ENCODE peak calls at places on chromosomes 7 and 10, in four cellular contexts. One of them, this sample, is unnamed. For H3K36me3 and H3K4me1, the result is how much of the 10 kb centered on the place peaks cover.

GRCh38 chr7:74231232-74231590 is 21.4 kb downstream of the LAT2 start:
- DNase-seq in esophagus muscularis mucosa: no peak
- DNase-seq in Peyer's patch: peak
- DNase-seq in pancreas: no peak
- DNase-seq in this sample: no peak

GRCh38 chr7:43785425-43785824 is 26.9 kb downstream of the BLVRA start:
- DNase-seq in esophagus muscularis mucosa: no peak
- DNase-seq in Peyer's patch: no peak
- DNase-seq in pancreas: peak
- DNase-seq in this sample: no peak

GRCh38 chr10:76779163-76779820 is 858.3 kb downstream of the KCNMA1 start:
- DNase-seq in esophagus muscularis mucosa: no peak
- DNase-seq in Peyer's patch: no peak
- DNase-seq in pancreas: no peak
- DNase-seq in this sample: no peak

GRCh38 chr7:144975882-144976281 is 140.0 kb upstream of the TPK1 start:
- DNase-seq in esophagus muscularis mucosa: no peak
- DNase-seq in Peyer's patch: no peak
- DNase-seq in pancreas: no peak
- DNase-seq in this sample: no peak

GRCh38 chr10:47371629-47372485 is 12.2 kb downstream of the ZNF488 start:
- DNase-seq in esophagus muscularis mucosa: no peak
- DNase-seq in Peyer's patch: no peak
- DNase-seq in pancreas: peak
- DNase-seq in this sample: no peak

GRCh38 chr7:29194594-29195417 is at the start of gene CHN2:
- DNase-seq in esophagus muscularis mucosa: no peak
- DNase-seq in Peyer's patch: peak
- DNase-seq in pancreas: peak
- DNase-seq in this sample: peak

GRCh38 chr10:126463306-126463705 is 75.0 kb upstream of the ADAM12 start:
- DNase-seq in esophagus muscularis mucosa: no peak
- DNase-seq in Peyer's patch: no peak
- DNase-seq in pancreas: no peak
- DNase-seq in this sample: no peak

GRCh38 chr10:8874972-8875371 is 820.5 kb downstream of the GATA3 start:
- DNase-seq in esophagus muscularis mucosa: no peak
- DNase-seq in Peyer's patch: no peak
- DNase-seq in pancreas: no peak
- DNase-seq in this sample: no peak

GRCh38 chr7:154096-154835 is 38.1 kb upstream of the FAM20C start:
- DNase-seq in esophagus muscularis mucosa: no peak
- DNase-seq in Peyer's patch: no peak
- DNase-seq in pancreas: no peak
- DNase-seq in this sample: no peak

GRCh38 chr7:42494722-42495121 is 257.7 kb upstream of the GLI3 start:
- DNase-seq in esophagus muscularis mucosa: peak
- DNase-seq in Peyer's patch: no peak
- DNase-seq in pancreas: no peak
- DNase-seq in this sample: peak

GRCh38 chr10:48526371-48526821 is 78.5 kb downstream of the ARHGAP22 start:
- DNase-seq in esophagus muscularis mucosa: no peak
- DNase-seq in Peyer's patch: no peak
- DNase-seq in pancreas: no peak
- DNase-seq in this sample: no peak

GRCh38 chr7:17965600-17965999 is 25.3 kb upstream of the SNX13 start:
- DNase-seq in esophagus muscularis mucosa: no peak
- DNase-seq in Peyer's patch: no peak
- DNase-seq in pancreas: no peak
- DNase-seq in this sample: no peak

GRCh38 chr7:36985866-36986402 is 261.6 kb upstream of the AOAH start:
- DNase-seq in esophagus muscularis mucosa: no peak
- DNase-seq in Peyer's patch: no peak
- DNase-seq in pancreas: no peak
- DNase-seq in this sample: no peak

GRCh38 chr10:51007781-51008180 is 66.5 kb upstream of the PRKG1 start:
- DNase-seq in esophagus muscularis mucosa: no peak
- DNase-seq in Peyer's patch: no peak
- DNase-seq in pancreas: no peak
- DNase-seq in this sample: no peak

GRCh38 chr10:72659694-72660093 is 32.2 kb upstream of the MCU start:
- DNase-seq in esophagus muscularis mucosa: no peak
- DNase-seq in Peyer's patch: no peak
- DNase-seq in pancreas: no peak
- DNase-seq in this sample: no peak

GRCh38 chr7:66800591-66800990 is 60.1 kb downstream of the RABGEF1 start:
- DNase-seq in esophagus muscularis mucosa: no peak
- DNase-seq in Peyer's patch: no peak
- DNase-seq in pancreas: no peak
- DNase-seq in this sample: no peak

GRCh38 chr7:130380121-130380860 is at the start of gene CPA1:
- DNase-seq in esophagus muscularis mucosa: no peak
- DNase-seq in Peyer's patch: no peak
- DNase-seq in pancreas: peak
- DNase-seq in this sample: no peak

GRCh38 chr7:38744746-38745145 is 113.6 kb upstream of the AMPH start:
- DNase-seq in esophagus muscularis mucosa: no peak
- DNase-seq in Peyer's patch: no peak
- DNase-seq in pancreas: no peak
- DNase-seq in this sample: no peak

GRCh38 chr10:86758231-86759072 is 2.0 kb downstream of the BMPR1A start:
- DNase-seq in esophagus muscularis mucosa: no peak
- DNase-seq in Peyer's patch: no peak
- DNase-seq in pancreas: no peak
- DNase-seq in this sample: no peak

GRCh38 chr7:131544449-131545425 is 11.7 kb downstream of the PODXL start:
- DNase-seq in esophagus muscularis mucosa: no peak
- DNase-seq in Peyer's patch: no peak
- DNase-seq in pancreas: no peak
- DNase-seq in this sample: no peak

GRCh38 chr10:31630866-31631567 is 297.6 kb downstream of the ARHGAP12 start:
- DNase-seq in esophagus muscularis mucosa: no peak
- DNase-seq in Peyer's patch: no peak
- DNase-seq in pancreas: no peak
- DNase-seq in this sample: no peak

GRCh38 chr7:139992353-139993054 is 70.2 kb downstream of the PARP12 start:
- DNase-seq in esophagus muscularis mucosa: no peak
- DNase-seq in Peyer's patch: no peak
- DNase-seq in pancreas: no peak
- DNase-seq in this sample: no peak
- H3K27ac ChIP-seq in esophagus muscularis mucosa: no peak
- H3K27ac ChIP-seq in Peyer's patch: no peak
- H3K27ac ChIP-seq in pancreas: no peak
- H3K27ac ChIP-seq in this sample: no peak

GRCh38 chr7:45066409-45066808 is 22.4 kb downstream of the NACAD start:
- DNase-seq in esophagus muscularis mucosa: no peak
- DNase-seq in Peyer's patch: no peak
- DNase-seq in pancreas: no peak
- DNase-seq in this sample: no peak

GRCh38 chr7:45061352-45061751 is 27.4 kb downstream of the NACAD start:
- DNase-seq in esophagus muscularis mucosa: no peak
- DNase-seq in Peyer's patch: no peak
- DNase-seq in pancreas: no peak
- DNase-seq in this sample: no peak

GRCh38 chr7:45061807-45062206 is 27.0 kb downstream of the NACAD start:
- DNase-seq in esophagus muscularis mucosa: no peak
- DNase-seq in Peyer's patch: no peak
- DNase-seq in pancreas: no peak
- DNase-seq in this sample: no peak

GRCh38 chr7:45065031-45065995 is 23.5 kb downstream of the NACAD start:
- DNase-seq in esophagus muscularis mucosa: no peak
- DNase-seq in Peyer's patch: no peak
- DNase-seq in pancreas: peak
- DNase-seq in this sample: no peak

DNA sequence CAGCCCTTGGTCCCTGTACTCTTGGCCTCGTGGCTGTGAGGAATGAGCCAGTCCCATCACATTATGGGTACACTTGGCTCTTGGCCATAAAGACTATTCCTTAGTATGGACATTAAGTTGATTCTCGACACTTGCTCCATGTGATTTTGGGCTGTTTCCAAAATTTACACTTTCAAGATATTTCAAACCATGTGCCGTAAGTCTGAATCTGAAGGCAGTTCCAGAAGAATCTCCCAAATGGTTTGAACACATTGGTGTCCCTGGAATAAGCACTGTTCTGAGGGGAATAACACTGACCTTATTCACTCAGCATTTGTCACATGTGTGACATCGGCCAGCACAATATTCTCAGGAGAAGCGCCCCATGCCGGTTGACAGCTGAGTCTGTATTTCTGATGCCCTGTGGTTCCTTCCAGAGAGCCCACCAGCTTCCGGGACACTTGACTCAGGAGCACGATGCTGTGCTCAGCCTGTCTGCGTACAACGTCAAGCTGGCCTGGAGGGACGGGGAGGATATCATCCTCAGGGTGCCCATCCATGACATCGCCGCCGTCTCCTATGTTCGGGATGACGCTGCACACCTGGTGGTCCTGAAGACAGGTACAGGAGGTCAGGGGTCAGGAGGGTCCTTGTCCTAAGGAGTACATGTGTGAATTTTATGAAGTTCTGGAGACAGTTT is 24.6 kb downstream of the NACAD start:
- DNase-seq in esophagus muscularis mucosa: no peak
- DNase-seq in Peyer's patch: no peak
- DNase-seq in pancreas: no peak
- DNase-seq in this sample: no peak
- H3K36me3 ChIP-seq in esophagus muscularis mucosa: half or more
- H3K36me3 ChIP-seq in Peyer's patch: half or more
- H3K36me3 ChIP-seq in pancreas: under half
- H3K36me3 ChIP-seq in this sample: under half

GRCh38 chr10:368579-369255 is 233.5 kb downstream of the ZMYND11 start:
- DNase-seq in esophagus muscularis mucosa: no peak
- DNase-seq in Peyer's patch: no peak
- DNase-seq in pancreas: no peak
- DNase-seq in this sample: no peak
- H3K4me1 ChIP-seq in esophagus muscularis mucosa: under half
- H3K4me1 ChIP-seq in Peyer's patch: under half
- H3K4me1 ChIP-seq in pancreas: under half
- H3K4me1 ChIP-seq in this sample: under half

DNA sequence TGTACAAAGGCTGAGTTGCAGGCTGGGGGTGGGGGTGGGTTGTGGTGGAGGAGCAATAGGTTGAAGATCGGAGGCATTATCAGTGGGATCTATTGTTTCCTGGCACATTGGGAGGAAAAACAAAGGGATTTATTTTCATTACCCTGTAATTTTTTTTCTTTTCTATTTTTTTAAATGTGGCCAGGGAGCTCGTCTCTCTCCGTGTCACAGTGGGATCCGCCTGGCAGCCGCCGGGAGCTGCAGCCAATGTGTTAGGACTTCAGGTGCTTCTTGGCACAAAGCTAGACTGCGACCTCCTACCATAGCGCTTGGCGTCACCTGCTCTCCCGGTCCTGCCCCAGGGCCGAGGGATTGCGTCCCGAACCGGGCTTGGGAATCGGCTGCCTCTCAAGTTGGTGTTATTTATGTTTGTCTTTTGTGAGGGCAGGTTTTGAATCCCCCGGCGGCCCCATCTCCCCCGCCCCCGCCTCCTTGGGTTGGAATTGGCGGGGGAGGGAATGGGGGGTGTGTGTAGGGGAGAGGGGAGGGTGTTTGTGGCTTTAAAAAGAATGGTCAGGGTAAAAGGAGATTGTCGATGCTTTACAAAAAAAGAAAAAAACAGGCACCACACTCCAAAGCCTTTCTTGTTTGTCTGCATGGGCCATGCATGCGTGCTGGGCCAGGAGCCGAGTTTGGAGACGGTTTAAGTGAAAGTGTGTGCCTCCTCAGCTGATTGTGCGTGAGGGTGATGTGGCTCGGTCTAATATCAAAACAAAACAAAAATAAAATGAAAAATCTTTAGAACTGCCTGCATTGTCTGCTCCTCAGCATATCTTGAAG is 1.0 kb downstream of the PPP1R9A start:
- DNase-seq in esophagus muscularis mucosa: no peak
- DNase-seq in Peyer's patch: no peak
- DNase-seq in pancreas: peak
- DNase-seq in this sample: peak
- H3K27ac ChIP-seq in esophagus muscularis mucosa: peak
- H3K27ac ChIP-seq in Peyer's patch: peak
- H3K27ac ChIP-seq in pancreas: peak
- H3K27ac ChIP-seq in this sample: peak

GRCh38 chr7:149474309-149475120 is 13.7 kb upstream of the ZNF777 start:
- DNase-seq in esophagus muscularis mucosa: peak
- DNase-seq in Peyer's patch: no peak
- DNase-seq in pancreas: no peak
- DNase-seq in this sample: no peak
- H3K36me3 ChIP-seq in esophagus muscularis mucosa: half or more
- H3K36me3 ChIP-seq in Peyer's patch: half or more
- H3K36me3 ChIP-seq in pancreas: under half
- H3K36me3 ChIP-seq in this sample: half or more

DNA sequence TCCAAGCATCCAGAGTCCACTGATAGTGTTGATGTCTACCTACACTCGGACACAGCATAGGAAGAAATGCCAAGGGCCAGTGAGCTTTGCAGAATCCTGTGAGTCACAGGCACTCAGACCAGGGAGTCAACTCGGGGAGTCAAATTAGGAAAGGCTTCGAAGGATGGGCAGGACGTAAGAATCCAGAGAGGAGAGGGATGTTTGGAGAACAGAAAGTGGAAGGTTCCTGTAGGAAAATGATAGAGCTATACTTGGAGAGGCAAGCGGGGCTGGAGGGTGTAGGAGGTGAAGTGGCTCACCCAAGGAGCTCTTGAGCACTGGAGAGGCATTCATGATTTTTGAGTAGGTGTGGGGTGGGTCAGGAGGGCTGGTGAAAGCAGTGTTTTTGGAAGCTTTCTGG is 3.0 kb downstream of the ZYX start:
- DNase-seq in esophagus muscularis mucosa: no peak
- DNase-seq in Peyer's patch: no peak
- DNase-seq in pancreas: no peak
- DNase-seq in this sample: no peak
- H3K4me1 ChIP-seq in esophagus muscularis mucosa: half or more
- H3K4me1 ChIP-seq in Peyer's patch: under half
- H3K4me1 ChIP-seq in pancreas: under half
- H3K4me1 ChIP-seq in this sample: half or more

GRCh38 chr10:3324572-3324971 is 152.0 kb upstream of the PITRM1 start:
- DNase-seq in esophagus muscularis mucosa: no peak
- DNase-seq in Peyer's patch: no peak
- DNase-seq in pancreas: no peak
- DNase-seq in this sample: no peak
- H3K27ac ChIP-seq in esophagus muscularis mucosa: no peak
- H3K27ac ChIP-seq in Peyer's patch: no peak
- H3K27ac ChIP-seq in pancreas: no peak
- H3K27ac ChIP-seq in this sample: no peak

GRCh38 chr10:128055061-128055868 is 71.0 kb downstream of the MKI67 start:
- DNase-seq in esophagus muscularis mucosa: no peak
- DNase-seq in Peyer's patch: no peak
- DNase-seq in pancreas: no peak
- DNase-seq in this sample: no peak
- H3K36me3 ChIP-seq in esophagus muscularis mucosa: under half
- H3K36me3 ChIP-seq in Peyer's patch: under half
- H3K36me3 ChIP-seq in pancreas: under half
- H3K36me3 ChIP-seq in this sample: under half

DNA sequence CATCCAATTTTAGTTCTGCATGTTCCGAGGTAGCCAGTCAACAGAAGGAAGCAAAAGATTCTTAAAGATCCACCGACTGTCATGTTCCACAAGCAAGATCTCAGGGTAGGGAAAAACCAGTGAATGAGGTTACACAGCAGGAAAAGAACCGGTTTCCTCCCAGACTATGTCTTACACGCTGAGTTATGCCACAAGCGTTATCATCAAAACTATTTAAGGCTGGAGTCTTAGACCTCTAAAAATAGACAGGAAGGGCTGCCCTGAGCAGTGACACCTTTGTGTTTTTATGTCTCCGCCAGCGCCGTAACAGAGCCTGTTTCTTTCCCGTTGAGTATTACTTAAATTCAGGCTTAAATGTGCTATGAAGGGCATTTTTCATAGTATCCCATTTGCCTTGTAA is 48.3 kb downstream of the PROSER2 start:
- DNase-seq in esophagus muscularis mucosa: no peak
- DNase-seq in Peyer's patch: no peak
- DNase-seq in pancreas: no peak
- DNase-seq in this sample: no peak
- H3K4me1 ChIP-seq in esophagus muscularis mucosa: under half
- H3K4me1 ChIP-seq in Peyer's patch: under half
- H3K4me1 ChIP-seq in pancreas: under half
- H3K4me1 ChIP-seq in this sample: half or more